ENCODE peak calls at places on chromosomes 13 and 19, in seven cellular contexts. G is GM12878, E is H1, I is HCT116, L is endothelial cell of umbilical vein, J is HepG2, V is K562. N is an unnamed sample.

GRCh38 chr13:101425623-101426022 is 9.3 kb upstream of the NALCN start:
- DNase-seq in J (no peak), I (no peak), V (no peak), E (no peak), L (no peak), G (no peak), N (no peak)

GRCh38 chr19:12974301-12975220 is 5.2 kb downstream of the DAND5 start:
- DNase-seq in J (peak), I (no peak), E (no peak), L (no peak), V (peak), G (no peak), N (no peak)

GRCh38 chr19:17718467-17718987 is 753 bp upstream of the MAP1S start:
- DNase-seq in J (no peak), I (no peak), G (no peak), V (no peak), L (no peak), E (no peak), N (no peak)

GRCh38 chr13:25756916-25757315 is 294.9 kb downstream of the SHISA2 start:
- DNase-seq in I (no peak), E (no peak), V (no peak), L (no peak), J (no peak), G (no peak), N (no peak)

GRCh38 chr13:109412232-109412935 is 374.0 kb downstream of the IRS2 start:
- DNase-seq in J (no peak), V (no peak), I (peak), L (peak), E (peak), G (no peak), N (peak)

GRCh38 chr19:6528544-6529121 is 2.2 kb upstream of the TNFSF9 start:
- DNase-seq in V (no peak), E (no peak), L (no peak), G (no peak), I (no peak), J (peak), N (no peak)

GRCh38 chr13:46982856-46983582 is 86.2 kb upstream of the HTR2A start:
- DNase-seq in I (no peak), G (peak), E (no peak), V (no peak), J (no peak), L (no peak), N (no peak)

GRCh38 chr19:28968721-28969120 is 244.2 kb downstream of the UQCRFS1 start:
- DNase-seq in G (no peak), I (no peak), E (no peak), L (no peak), J (no peak), V (no peak), N (no peak)

GRCh38 chr19:18322318-18322758 is 538 bp downstream of the LSM4 start:
- DNase-seq in L (peak), J (peak), I (no peak), E (no peak), G (no peak), V (peak), N (peak)

GRCh38 chr19:54530866-54531265 is 28.2 kb downstream of the LAIR2 start:
- DNase-seq in I (no peak), L (no peak), G (no peak), J (no peak), V (no peak), E (no peak), N (no peak)

GRCh38 chr13:23960566-23961156 is 63.4 kb upstream of the C1QTNF9B start:
- DNase-seq in I (peak), L (peak), V (no peak), J (peak), G (no peak), E (no peak), N (peak)

GRCh38 chr19:56117889-56118288 is 3.2 kb downstream of the ZNF787 start:
- DNase-seq in L (no peak), G (no peak), J (no peak), E (no peak), I (no peak), V (no peak), N (no peak)

GRCh38 chr19:49224856-49225255 is 67.3 kb downstream of the TRPM4 start:
- DNase-seq in J (peak), G (no peak), I (peak), V (peak), L (peak), E (peak), N (peak)

GRCh38 chr19:14686411-14686810 is 3.4 kb upstream of the ZNF333 start:
- DNase-seq in L (peak), I (peak), G (no peak), J (peak), V (no peak), E (no peak), N (peak)

GRCh38 chr19:43623889-43624670 is 4.7 kb upstream of the ZNF428 start:
- DNase-seq in E (peak), L (no peak), G (no peak), V (peak), I (peak), J (no peak), N (no peak)

GRCh38 chr13:78660130-78660857 is 1.3 kb upstream of the OBI1 start:
- DNase-seq in I (no peak), V (no peak), E (no peak), G (no peak), J (peak), L (peak), N (no peak)

GRCh38 chr19:17330546-17331253 is 4.0 kb downstream of the ANO8 start:
- DNase-seq in J (no peak), E (no peak), V (no peak), I (no peak), L (no peak), G (no peak), N (no peak)

GRCh38 chr19:34475026-34475974 is 6.3 kb upstream of the WTIP start:
- DNase-seq in E (no peak), G (no peak), J (no peak), I (no peak), L (peak), V (no peak), N (peak)

GRCh38 chr19:48806518-48806817 is 4.4 kb downstream of the BCAT2 start:
- DNase-seq in V (peak), I (no peak), L (peak), G (no peak), E (peak), J (no peak), N (no peak)

GRCh38 chr13:48493076-48493765 is 39.7 kb downstream of the RCBTB2 start:
- DNase-seq in E (no peak), I (no peak), V (no peak), G (no peak), L (peak), J (no peak), N (no peak)

GRCh38 chr19:51339313-51339686 is 2.6 kb downstream of the VSIG10L start:
- DNase-seq in J (no peak), V (peak), L (no peak), G (no peak), I (no peak), E (no peak), N (no peak)

GRCh38 chr19:19485998-19486290 is 29.4 kb downstream of the TSSK6 start:
- DNase-seq in G (no peak), V (no peak), L (no peak), J (no peak), E (no peak), I (no peak), N (no peak)

GRCh38 chr13:110555601-110556223 is 5.8 kb downstream of the RAB20 start:
- DNase-seq in L (no peak), E (no peak), V (no peak), G (no peak), I (no peak), J (peak), N (no peak)

GRCh38 chr13:77928909-77929308 is 10.3 kb upstream of the EDNRB start:
- DNase-seq in V (no peak), E (no peak), I (no peak), J (no peak), L (peak), G (peak), N (no peak)

GRCh38 chr19:19428746-19429145 is 23.3 kb downstream of the GATAD2A start:
- DNase-seq in G (no peak), J (no peak), I (no peak), V (no peak), L (no peak), E (no peak), N (no peak)

GRCh38 chr19:54373781-54374266 is 9.1 kb upstream of the LAIR1 start:
- DNase-seq in E (no peak), I (no peak), J (no peak), V (no peak), G (no peak), L (no peak), N (no peak)

GRCh38 chr19:14565298-14565679 is 6.6 kb downstream of the NDUFB7 start:
- DNase-seq in G (no peak), I (no peak), E (no peak), J (no peak), V (no peak), L (no peak), N (no peak)

GRCh38 chr13:114129649-114130062 is 2.8 kb downstream of the RASA3 start:
- DNase-seq in V (no peak), J (no peak), E (no peak), L (peak), I (no peak), G (no peak), N (no peak)

GRCh38 chr13:110130431-110130830 is 176.5 kb downstream of the COL4A1 start:
- DNase-seq in V (no peak), E (no peak), J (no peak), I (no peak), L (no peak), G (no peak), N (no peak)

GRCh38 chr13:59034198-59034597 is 1129.5 kb downstream of the DIAPH3 start:
- DNase-seq in L (no peak), J (no peak), G (no peak), E (no peak), V (no peak), I (no peak), N (no peak)

GRCh38 chr19:52904052-52904451 is 6.6 kb upstream of the ZNF320 start:
- DNase-seq in I (no peak), E (no peak), L (no peak), V (no peak), J (no peak), G (no peak), N (no peak)

GRCh38 chr19:3961007-3961406 is 9.9 kb downstream of the DAPK3 start:
- DNase-seq in L (no peak), I (no peak), J (no peak), V (no peak), E (no peak), G (no peak), N (no peak)

GRCh38 chr19:42538841-42539709 is 10.8 kb upstream of the CEACAM1 start:
- DNase-seq in L (no peak), G (no peak), I (no peak), J (no peak), E (peak), V (no peak), N (no peak)

GRCh38 chr13:33057019-33057785 is 41.0 kb downstream of the KL start:
- DNase-seq in J (peak), E (no peak), L (peak), V (no peak), I (no peak), G (no peak), N (peak)

GRCh38 chr13:95254341-95254740 is 46.9 kb downstream of the ABCC4 start:
- DNase-seq in J (no peak), I (peak), L (peak), E (no peak), V (no peak), G (no peak), N (peak)

GRCh38 chr13:81377926-81378325 is 1037.0 kb upstream of the SPRY2 start:
- DNase-seq in G (no peak), L (no peak), I (no peak), V (no peak), E (no peak), J (no peak), N (no peak)

GRCh38 chr13:106100261-106100919 is 435.1 kb downstream of the EFNB2 start:
- DNase-seq in I (peak), J (no peak), E (peak), L (no peak), G (no peak), V (no peak), N (no peak)
- H3K9ac ChIP-seq in I (peak), J (no peak), E (no peak), L (no peak), G (no peak), V (no peak), N (no peak)

DNA sequence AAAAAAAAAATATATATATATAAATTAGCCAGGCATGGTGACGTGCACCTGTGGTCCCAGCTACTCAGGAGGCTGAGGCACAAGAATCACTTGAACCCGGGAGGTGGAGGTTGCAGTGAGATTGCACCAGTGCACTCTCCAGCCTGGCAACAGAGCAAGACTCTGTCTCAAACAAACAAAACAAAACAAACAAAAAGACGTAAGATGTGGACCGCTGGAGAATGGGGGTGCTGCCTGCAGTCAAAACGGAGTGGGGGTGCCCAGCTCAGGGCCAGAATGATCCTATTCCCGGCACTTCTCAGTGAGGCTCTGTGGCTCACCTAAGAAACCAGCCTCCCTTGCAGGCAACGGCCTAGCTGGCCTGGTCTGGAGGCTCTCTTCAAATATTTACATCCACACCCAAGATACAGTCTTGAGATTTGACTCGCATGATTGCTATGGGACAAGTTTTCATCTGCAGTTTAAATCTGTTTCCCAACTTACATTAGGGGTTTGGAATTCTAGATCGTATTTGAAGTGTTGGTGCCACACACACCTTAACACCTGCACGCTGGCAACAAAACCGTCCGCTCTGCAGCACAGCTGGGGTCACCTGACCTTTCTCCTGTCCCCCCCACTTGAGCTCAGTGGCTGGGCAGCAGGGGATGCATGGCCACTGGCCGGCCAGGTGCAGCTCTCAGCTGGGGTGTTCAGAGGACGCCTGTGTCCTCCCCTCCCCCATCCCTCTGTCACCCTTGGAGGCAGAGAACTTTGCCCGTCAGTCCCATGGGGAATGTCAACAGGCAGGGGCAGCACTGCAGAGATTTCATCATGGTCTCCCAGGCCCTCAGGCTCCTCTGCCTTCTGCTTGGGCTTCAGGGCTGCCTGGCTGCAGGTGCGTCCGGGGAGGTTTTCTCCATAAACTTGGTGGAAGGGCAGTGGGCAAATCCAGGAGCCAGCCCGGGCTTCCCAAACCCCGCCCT is at the start of gene F7:
- DNase-seq in I (no peak), E (no peak), J (peak), V (no peak), L (no peak), G (no peak), N (peak)
- TF ChIP-seq POLR2A in I (no peak), E (no peak), J (peak), V (no peak), L (no peak), G (no peak), N (no peak)

GRCh38 chr13:65456150-65456912 is 1773.8 kb downstream of the PCDH9 start:
- DNase-seq in E (no peak), V (no peak), J (no peak), L (no peak), I (no peak), G (no peak), N (peak)

GRCh38 chr13:65460136-65460535 is 1770.0 kb downstream of the PCDH9 start:
- DNase-seq in L (no peak), I (no peak), V (no peak), E (no peak), J (no peak), G (no peak), N (peak)

DNA sequence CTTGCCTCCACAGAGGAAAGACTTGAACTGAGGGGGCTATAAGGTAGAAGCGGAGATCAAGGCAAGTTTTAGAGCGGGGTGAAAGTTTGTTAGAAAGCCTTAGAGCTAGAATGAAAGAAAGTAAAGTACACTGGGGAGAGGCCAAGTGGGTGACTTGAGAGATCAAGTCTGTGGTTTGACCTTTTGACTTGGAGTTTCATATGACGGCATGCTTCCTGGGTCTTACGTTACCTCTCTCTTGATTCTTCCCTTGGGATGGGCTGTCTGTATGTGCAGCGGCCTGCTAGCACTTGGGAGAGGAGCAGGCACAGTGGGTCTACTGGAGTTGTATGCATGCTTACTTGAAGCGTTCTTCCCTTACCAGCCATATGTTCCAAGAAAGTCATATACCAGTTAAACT is 1768.5 kb downstream of the PCDH9 start:
- DNase-seq in J (no peak), I (no peak), V (no peak), G (no peak), L (no peak), E (peak), N (peak)
- H3K9ac ChIP-seq in J (no peak), I (no peak), V (no peak), G (no peak), L (no peak), E (no peak), N (no peak)

GRCh38 chr13:98156259-98156658 is 13.4 kb downstream of the FARP1 start:
- DNase-seq in G (no peak), E (no peak), J (no peak), V (no peak), L (no peak), I (no peak), N (no peak)

GRCh38 chr13:98157188-98157587 is 14.3 kb downstream of the FARP1 start:
- DNase-seq in L (no peak), I (no peak), G (no peak), V (no peak), E (no peak), J (no peak), N (peak)

GRCh38 chr13:98155475-98156111 is 12.7 kb downstream of the FARP1 start:
- DNase-seq in L (peak), J (no peak), I (no peak), V (no peak), G (no peak), E (no peak), N (peak)

GRCh38 chr13:98157609-98158008 is 14.7 kb downstream of the FARP1 start:
- DNase-seq in L (no peak), E (no peak), J (no peak), V (no peak), G (no peak), I (no peak), N (no peak)

DNA sequence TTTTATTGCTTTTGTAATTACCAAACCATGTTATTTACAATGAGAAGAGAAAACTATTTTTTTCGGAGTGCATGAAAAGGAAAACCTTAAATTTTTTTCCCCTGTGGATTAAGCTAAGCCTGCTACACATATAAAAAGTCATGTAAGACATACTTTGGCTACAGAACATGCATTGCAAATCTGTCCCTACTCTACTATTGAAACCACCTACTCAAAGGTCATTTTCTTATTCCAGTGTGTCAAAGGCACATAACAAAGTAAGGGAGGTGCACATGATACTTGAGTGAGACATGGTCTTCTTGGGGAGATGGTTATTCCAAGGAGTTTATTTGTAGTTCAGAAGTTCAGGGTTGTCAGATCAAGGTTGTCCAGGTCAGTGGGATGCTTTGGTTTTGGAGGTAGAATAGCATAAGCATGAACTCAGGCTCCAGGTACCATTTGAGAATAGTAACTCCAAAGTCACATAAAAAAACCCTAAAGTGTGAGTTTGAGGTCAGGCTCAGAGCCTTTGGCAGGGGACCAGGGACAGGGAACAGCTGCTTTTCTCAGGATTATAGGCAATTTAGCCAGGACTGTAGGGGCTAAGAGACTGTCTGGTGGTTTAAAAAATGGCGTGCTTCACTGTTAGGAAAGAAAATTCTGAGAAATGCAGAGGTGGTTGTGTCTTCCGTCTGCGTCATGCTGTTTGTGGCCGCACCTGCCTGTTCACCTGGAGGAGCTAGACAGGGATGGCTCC is 15.4 kb downstream of the FARP1 start:
- DNase-seq in I (no peak), L (no peak), J (no peak), E (no peak), G (no peak), V (no peak), N (no peak)
- TF ChIP-seq POLR2A in I (no peak), L (no peak), J (no peak), E (no peak), G (no peak), V (no peak), N (no peak)

GRCh38 chr19:9941646-9942045 is 5.3 kb upstream of the OLFM2 start:
- DNase-seq in J (no peak), I (no peak), E (no peak), G (no peak), V (no peak), L (no peak), N (no peak)
- H3K9ac ChIP-seq in J (no peak), I (no peak), E (no peak), G (no peak), V (no peak), L (no peak), N (no peak)

GRCh38 chr19:35885225-35885624 is 15.1 kb downstream of the NFKBID start:
- DNase-seq in E (no peak), V (no peak), G (no peak), J (no peak), I (no peak), L (no peak), N (no peak)

GRCh38 chr19:35885909-35886308 is 14.4 kb downstream of the NFKBID start:
- DNase-seq in I (no peak), G (no peak), L (no peak), V (no peak), E (no peak), J (no peak), N (no peak)

GRCh38 chr19:35882074-35882832 is 13.9 kb downstream of the APLP1 start:
- DNase-seq in L (peak), E (no peak), G (peak), I (peak), V (peak), J (peak), N (peak)

GRCh38 chr19:35887197-35887596 is 13.1 kb downstream of the NFKBID start:
- DNase-seq in G (no peak), L (no peak), V (no peak), J (no peak), E (no peak), I (no peak), N (no peak)

GRCh38 chr19:35883920-35884319 is 15.5 kb downstream of the APLP1 start:
- DNase-seq in L (no peak), I (no peak), V (no peak), G (no peak), E (no peak), J (no peak), N (no peak)
- TF ChIP-seq POLR2A in L (no peak), I (no peak), V (no peak), G (peak), E (no peak), J (no peak), N (no peak)

N was measured in IMR-90.